ENCODE peak calls at places on chromosomes 7 and 10, in eight cellular contexts. J, Y, O, T, W, A, Q and S are unnamed samples.

GRCh38 chr10:52451817-52452216 is 137.7 kb downstream of the DKK1 start:
- DNase-seq in J (no peak), Y (no peak), O (peak; percentile 85), T (no peak), W (no peak), A (no peak), Q (no peak), S (peak; percentile 73)

GRCh38 chr7:12584940-12585339 is 14.4 kb downstream of the SCIN start:
- DNase-seq in J (no peak), Y (no peak), O (peak; percentile 18), T (no peak), W (peak; percentile 66), A (no peak), Q (no peak), S (no peak)

GRCh38 chr10:5683065-5683464 is 1.6 kb upstream of the TASOR2 start:
- DNase-seq in J (no peak), Y (no peak), O (no peak), T (no peak), W (no peak), A (no peak), Q (no peak), S (no peak)

GRCh38 chr10:72808001-72808400 is 85.5 kb upstream of the OIT3 start:
- DNase-seq in J (no peak), Y (no peak), O (no peak), T (no peak), W (no peak), A (no peak), Q (no peak), S (no peak)

GRCh38 chr7:151623766-151624165 is 104.1 kb upstream of the RHEB start:
- DNase-seq in J (no peak), Y (no peak), O (peak; percentile 92), T (no peak), W (no peak), A (no peak), Q (no peak), S (peak; percentile 84)

GRCh38 chr7:137986252-137987010 is 15.5 kb downstream of the CREB3L2 start:
- DNase-seq in J (no peak), Y (no peak), O (peak; percentile 67), T (no peak), W (peak; percentile 70), A (no peak), Q (no peak), S (peak; percentile 92)

GRCh38 chr10:116269612-116270011 is 3.4 kb downstream of the GFRA1 start:
- DNase-seq in J (no peak), Y (no peak), O (no peak), T (no peak), W (no peak), A (no peak), Q (no peak), S (no peak)

GRCh38 chr7:133253522-133253882 is 624 bp downstream of the EXOC4 start:
- DNase-seq in J (no peak), Y (no peak), O (peak; percentile 19), T (no peak), W (peak; percentile 36), A (no peak), Q (no peak), S (peak; percentile 21)

GRCh38 chr7:83105948-83106347 is 56.7 kb downstream of the PCLO start:
- DNase-seq in J (no peak), Y (no peak), O (no peak), T (no peak), W (no peak), A (no peak), Q (no peak), S (no peak)

GRCh38 chr7:105003275-105003674 is 10.7 kb upstream of the KMT2E start:
- DNase-seq in J (no peak), Y (no peak), O (peak; percentile 84), T (no peak), W (no peak), A (peak; percentile 45), Q (no peak), S (peak; percentile 91)

GRCh38 chr7:32347244-32347828 is 142.8 kb downstream of the LSM5 start:
- DNase-seq in J (no peak), Y (no peak), O (peak; percentile 43), T (no peak), W (peak; percentile 50), A (no peak), Q (no peak), S (peak; percentile 14)

GRCh38 chr10:104143829-104144228 is 21.9 kb downstream of the SFR1 start:
- DNase-seq in J (no peak), Y (no peak), O (no peak), T (no peak), W (no peak), A (no peak), Q (no peak), S (no peak)

GRCh38 chr10:12051241-12051640 is 8.6 kb upstream of the UPF2 start:
- DNase-seq in J (no peak), Y (no peak), O (no peak), T (no peak), W (peak; percentile 37), A (no peak), Q (no peak), S (no peak)

GRCh38 chr7:27526991-27527722 is 135.5 kb downstream of the HIBADH start:
- DNase-seq in J (no peak), Y (no peak), O (no peak), T (no peak), W (no peak), A (no peak), Q (no peak), S (peak; percentile 29)

GRCh38 chr10:32190890-32191491 is 134.8 kb upstream of the KIF5B start:
- DNase-seq in J (no peak), Y (no peak), O (peak; percentile 61), T (no peak), W (peak; percentile 62), A (no peak), Q (peak; percentile 33), S (peak; percentile 70)

GRCh38 chr7:69814421-69814962 is 216.2 kb downstream of the AUTS2 start:
- DNase-seq in J (no peak), Y (peak; percentile 29), O (no peak), T (no peak), W (no peak), A (no peak), Q (no peak), S (peak; percentile 73)

GRCh38 chr7:137879357-137880158 is 32.8 kb upstream of the DGKI start:
- DNase-seq in J (no peak), Y (no peak), O (peak; percentile 82), T (no peak), W (peak; percentile 58), A (no peak), Q (no peak), S (peak; percentile 27)

GRCh38 chr10:115001506-115002381 is 63.7 kb downstream of the TRUB1 start:
- DNase-seq in J (peak; percentile 59), Y (no peak), O (no peak), T (no peak), W (peak; percentile 8), A (no peak), Q (no peak), S (peak; percentile 39)

GRCh38 chr10:80211786-80212185 is 6.4 kb upstream of the ANXA11 start:
- DNase-seq in J (no peak), Y (no peak), O (no peak), T (no peak), W (no peak), A (no peak), Q (no peak), S (no peak)

GRCh38 chr7:29105191-29105590 is 41.1 kb downstream of the CPVL start:
- DNase-seq in J (peak; percentile 54), Y (no peak), O (no peak), T (no peak), W (no peak), A (no peak), Q (no peak), S (no peak)

GRCh38 chr10:119207713-119208552 is 562 bp downstream of the GRK5 start:
- DNase-seq in J (peak; percentile 73), Y (peak; percentile 65), O (peak; percentile 62), T (no peak), W (peak; percentile 55), A (peak; percentile 14), Q (no peak), S (peak; percentile 75)

GRCh38 chr10:33421789-33422188 is 87.3 kb upstream of the NRP1 start:
- DNase-seq in J (no peak), Y (no peak), O (peak; percentile 92), T (no peak), W (no peak), A (no peak), Q (no peak), S (peak; percentile 92)

GRCh38 chr7:11748884-11749283 is 83.1 kb downstream of the THSD7A start:
- DNase-seq in J (no peak), Y (no peak), O (peak; percentile 3), T (no peak), W (peak; percentile 25), A (no peak), Q (no peak), S (no peak)

GRCh38 chr10:97211229-97211628 is 25.5 kb upstream of the SLIT1 start:
- DNase-seq in J (no peak), Y (no peak), O (no peak), T (no peak), W (no peak), A (no peak), Q (no peak), S (no peak)

GRCh38 chr10:47269294-47269693 is 30.7 kb upstream of the GDF10 start:
- DNase-seq in J (no peak), Y (no peak), O (no peak), T (no peak), W (no peak), A (no peak), Q (no peak), S (peak; percentile 15)

GRCh38 chr7:158295966-158296797 is 291.4 kb downstream of the PTPRN2 start:
- DNase-seq in J (no peak), Y (no peak), O (no peak), T (no peak), W (no peak), A (no peak), Q (no peak), S (no peak)

GRCh38 chr10:28354552-28354951 is 51.7 kb upstream of the MPP7 start:
- DNase-seq in J (no peak), Y (no peak), O (no peak), T (no peak), W (no peak), A (no peak), Q (no peak), S (no peak)

GRCh38 chr7:50068850-50069551 is 24.0 kb downstream of the ZPBP start:
- DNase-seq in J (no peak), Y (peak; percentile 24), O (peak; percentile 65), T (no peak), W (peak; percentile 44), A (no peak), Q (peak; percentile 54), S (peak; percentile 60)

GRCh38 chr10:125709553-125710266 is 9.8 kb upstream of the EDRF1 start:
- DNase-seq in J (no peak), Y (no peak), O (peak; percentile 15), T (no peak), W (no peak), A (no peak), Q (no peak), S (peak; percentile 68)

GRCh38 chr7:140686921-140687320 is 9.6 kb upstream of the NDUFB2 start:
- DNase-seq in J (no peak), Y (no peak), O (no peak), T (no peak), W (no peak), A (no peak), Q (no peak), S (no peak)

GRCh38 chr7:141640239-141640840 is 61.6 kb downstream of the DENND11 start:
- DNase-seq in J (no peak), Y (no peak), O (no peak), T (no peak), W (no peak), A (no peak), Q (no peak), S (no peak)

GRCh38 chr7:67625257-67625713 is 628.7 kb downstream of the TYW1 start:
- DNase-seq in J (peak; percentile 68), Y (peak; percentile 80), O (peak; percentile 44), T (no peak), W (peak; percentile 41), A (no peak), Q (no peak), S (peak; percentile 37)

GRCh38 chr10:21399392-21400015 is 126.0 kb downstream of the SKIDA1 start:
- DNase-seq in J (no peak), Y (no peak), O (peak; percentile 96), T (no peak), W (no peak), A (no peak), Q (no peak), S (peak; percentile 89)

GRCh38 chr7:77450613-77451012 is 34.5 kb upstream of the GSAP start:
- DNase-seq in J (no peak), Y (no peak), O (no peak), T (no peak), W (no peak), A (no peak), Q (no peak), S (no peak)